ENCODE peak calls at places on chromosomes 11 and 22, in five cellular contexts. J is suprapubic skin; G is activated T-cell treated with anti-CD3 and anti-CD28 coated beads for 4 hours; Y is T-helper 1 cell; T is naive thymus-derived CD8-positive, alpha-beta T cell. M is an unnamed sample.

GRCh38 chr11:113567867-113568266 is 92.7 kb upstream of the DRD2 start:
- DNase-seq in J (no peak), Y (no peak), T (no peak), G (no peak), M (no peak)

GRCh38 chr11:72766152-72766902 is 14.1 kb upstream of the ARAP1 start:
- DNase-seq in G (no peak), Y (no peak), J (no peak), T (no peak), M (no peak)

GRCh38 chr22:26890870-26891269 is 233.5 kb downstream of the MIAT start:
- DNase-seq in Y (no peak), J (no peak), T (no peak), G (no peak), M (no peak)

GRCh38 chr22:30435674-30436126 is 10.1 kb downstream of the MTFP1 start:
- DNase-seq in T (peak), J (no peak), G (peak), Y (peak), M (peak)

GRCh38 chr22:25120761-25121212 is 78.9 kb upstream of the CRYBB3 start:
- DNase-seq in Y (no peak), G (no peak), J (no peak), T (no peak), M (no peak)

GRCh38 chr11:111680486-111681175 is 78.4 kb downstream of the SIK2 start:
- DNase-seq in G (no peak), J (no peak), T (no peak), Y (no peak), M (no peak)

GRCh38 chr11:12377824-12378593 is 638 bp downstream of the PARVA start:
- DNase-seq in Y (no peak), T (no peak), J (peak), G (no peak), M (no peak)

GRCh38 chr22:42887523-42888507 is 30.7 kb upstream of the ARFGAP3 start:
- DNase-seq in T (no peak), G (no peak), J (no peak), Y (no peak), M (no peak)

GRCh38 chr11:67983916-67984315 is 20.0 kb downstream of the UNC93B1 start:
- DNase-seq in Y (no peak), J (peak), T (no peak), G (no peak), M (no peak)

GRCh38 chr11:58739725-58740430 is 8.1 kb upstream of the GLYAT start:
- DNase-seq in Y (no peak), G (no peak), J (no peak), T (no peak), M (no peak)

GRCh38 chr22:20782601-20783299 is 8.8 kb downstream of the SERPIND1 start:
- DNase-seq in T (no peak), J (no peak), G (no peak), Y (no peak), M (no peak)

GRCh38 chr11:127074151-127074761 is 73.7 kb upstream of the KIRREL3 start:
- DNase-seq in G (no peak), J (no peak), Y (no peak), T (no peak), M (no peak)

GRCh38 chr22:35656284-35656752 is 8.1 kb downstream of the APOL6 start:
- DNase-seq in J (no peak), G (no peak), T (no peak), Y (no peak), M (no peak)

GRCh38 chr22:38504731-38505594 is 1.1 kb downstream of the DDX17 start:
- DNase-seq in T (peak), J (no peak), G (peak), Y (peak), M (peak)

GRCh38 chr11:102453286-102453797 is 777 bp upstream of the TMEM123 start:
- DNase-seq in G (peak), Y (no peak), T (no peak), J (no peak), M (peak)

GRCh38 chr11:108135845-108136599 is 14.7 kb downstream of the ACAT1 start:
- DNase-seq in J (no peak), G (no peak), Y (peak), T (no peak), M (peak)

GRCh38 chr11:78886616-78887015 is 312.0 kb upstream of the NARS2 start:
- DNase-seq in J (no peak), G (no peak), T (no peak), Y (no peak), M (no peak)

GRCh38 chr22:25139062-25139461 is 60.6 kb upstream of the CRYBB3 start:
- DNase-seq in J (no peak), G (no peak), T (no peak), Y (no peak), M (no peak)

GRCh38 chr11:114794048-114794684 is 115.8 kb downstream of the NXPE2 start:
- DNase-seq in G (no peak), J (no peak), T (no peak), Y (no peak), M (no peak)

GRCh38 chr11:108568183-108568858 is 25.2 kb downstream of the EXPH5 start:
- DNase-seq in J (no peak), Y (no peak), G (no peak), T (no peak), M (no peak)

GRCh38 chr22:45696227-45696626 is 24.6 kb downstream of the ATXN10 start:
- DNase-seq in G (no peak), J (no peak), Y (no peak), T (no peak), M (no peak)

GRCh38 chr11:17768547-17768946 is 34.0 kb downstream of the KCNC1 start:
- DNase-seq in G (no peak), J (no peak), Y (no peak), T (no peak), M (no peak)

GRCh38 chr11:15826826-15827225 is 529.5 kb downstream of the SOX6 start:
- DNase-seq in G (no peak), J (no peak), Y (no peak), T (no peak), M (no peak)

GRCh38 chr11:108881136-108881535 is 216.3 kb downstream of the DDX10 start:
- DNase-seq in T (no peak), G (no peak), J (no peak), Y (no peak), M (no peak)

M was measured in stimulated activated CD4-positive, alpha-beta T cell treated with anti-CD3 and anti-CD28 coated beads, Interleukin-4, amount 100 ng/mL, for 4 hours.